ENCODE peak calls at places on chromosomes 5 and 9, in seven cellular contexts. B is sigmoid colon; H is stimulated activated CD8-positive, alpha-beta memory T cell treated with anti-CD3 and anti-CD28 coated beads, Interleukin-4, amount 100 ng/mL, for 4 hours; L is left lung; G is effector memory CD8-positive, alpha-beta T cell; M is RWPE2; C is NCI-H748 treated with DMSO at 0.1 percent for 48 hours. R is an unnamed sample.

GRCh38 chr5:33309780-33310345 is 130.9 kb upstream of the TARS1 start:
- DNase-seq in L (no peak), M (no peak), H (no peak), G (no peak), B (no peak), C (no peak), R (no peak)

GRCh38 chr5:78638423-78638822 is 10.1 kb downstream of the LHFPL2 start:
- DNase-seq in C (peak; percentile 75), M (peak; percentile 96), L (peak; percentile 54), H (no peak), B (peak; percentile 77), G (no peak), R (no peak)

GRCh38 chr9:91060520-91061343 is 259.1 kb downstream of the SYK start:
- DNase-seq in H (no peak), G (no peak), C (peak; percentile 76), B (peak; percentile 79), L (no peak), M (no peak), R (no peak)

GRCh38 chr9:124469011-124469832 is 19.0 kb downstream of the ADGRD2 start:
- DNase-seq in C (no peak), B (no peak), G (no peak), H (no peak), L (no peak), M (no peak), R (no peak)

GRCh38 chr9:38708759-38709158 is 11.2 kb downstream of the FAM240B start:
- DNase-seq in G (no peak), M (no peak), B (no peak), C (no peak), H (no peak), L (no peak), R (no peak)

GRCh38 chr5:157994271-157994691 is 135.3 kb upstream of the CLINT1 start:
- DNase-seq in C (no peak), H (no peak), B (no peak), G (peak; percentile 48), M (no peak), L (no peak), R (no peak)

GRCh38 chr9:33132249-33132772 is 34.8 kb downstream of the B4GALT1 start:
- DNase-seq in G (no peak), L (peak; percentile 47), M (no peak), C (no peak), H (no peak), B (peak; percentile 65), R (no peak)

GRCh38 chr9:33229359-33230120 is 10.4 kb upstream of the SPINK4 start:
- DNase-seq in M (peak; percentile 99), B (no peak), G (no peak), L (peak; percentile 89), H (no peak), C (peak; percentile 34), R (no peak)

GRCh38 chr5:110414360-110414759 is 312.1 kb downstream of the TMEM232 start:
- DNase-seq in M (no peak), H (no peak), C (no peak), L (no peak), G (no peak), B (no peak), R (no peak)

GRCh38 chr5:98483301-98483700 is 290.2 kb upstream of the RGMB start:
- DNase-seq in G (no peak), M (no peak), L (no peak), C (no peak), H (no peak), B (no peak), R (no peak)

GRCh38 chr9:97853844-97854695 is 1.0 kb downstream of the FOXE1 start:
- DNase-seq in B (no peak), H (peak; percentile 8), C (peak; percentile 43), L (no peak), M (no peak), G (peak; percentile 37), R (no peak)

GRCh38 chr5:160278356-160278755 is 34.0 kb downstream of the CCNJL start:
- DNase-seq in H (no peak), C (no peak), B (no peak), M (no peak), G (no peak), L (no peak), R (no peak)

GRCh38 chr9:91776409-91777365 is 173.3 kb downstream of the ROR2 start:
- DNase-seq in B (peak; percentile 27), L (no peak), G (no peak), H (no peak), C (no peak), M (no peak), R (no peak)

GRCh38 chr5:107724642-107725041 is 53.9 kb upstream of the EFNA5 start:
- DNase-seq in L (no peak), B (no peak), G (no peak), H (no peak), C (no peak), M (no peak), R (no peak)

GRCh38 chr5:150144211-150144801 is 11.3 kb downstream of the PDGFRB start:
- DNase-seq in G (no peak), M (peak; percentile 43), C (no peak), H (no peak), B (peak; percentile 82), L (no peak), R (no peak)

GRCh38 chr5:142387022-142387682 is 62.3 kb upstream of the SPRY4 start:
- DNase-seq in B (no peak), L (no peak), M (no peak), C (no peak), G (no peak), H (no peak), R (no peak)

GRCh38 chr9:132849168-132849831 is 28.8 kb downstream of the AK8 start:
- DNase-seq in G (no peak), L (no peak), H (no peak), B (peak; percentile 93), C (no peak), M (no peak), R (no peak)

GRCh38 chr5:5288236-5288635 is 134.2 kb upstream of the ICE1 start:
- DNase-seq in G (no peak), B (no peak), H (no peak), M (no peak), L (no peak), C (no peak), R (no peak)

GRCh38 chr5:35166043-35166442 is 64.2 kb downstream of the PRLR start:
- DNase-seq in L (no peak), B (no peak), H (no peak), C (no peak), G (no peak), M (no peak), R (no peak)

GRCh38 chr9:21696411-21696865 is 106.0 kb upstream of the MTAP start:
- DNase-seq in M (no peak), C (no peak), B (no peak), L (no peak), G (no peak), H (no peak), R (no peak)

GRCh38 chr5:168676499-168676898 is 97.3 kb upstream of the PANK3 start:
- DNase-seq in C (no peak), H (no peak), M (no peak), L (no peak), G (no peak), B (no peak), R (no peak)

GRCh38 chr5:147403659-147404640 is 105.9 kb downstream of the DPYSL3 start:
- DNase-seq in L (peak; percentile 68), M (no peak), H (no peak), C (no peak), B (peak; percentile 93), G (no peak), R (no peak)

GRCh38 chr9:33158555-33159057 is 8.5 kb downstream of the B4GALT1 start:
- DNase-seq in C (no peak), H (no peak), L (no peak), G (no peak), M (no peak), B (no peak), R (no peak)

GRCh38 chr5:115428676-115429075 is 115.9 kb downstream of the FEM1C start:
- DNase-seq in H (no peak), B (no peak), M (no peak), L (no peak), G (no peak), C (no peak), R (no peak)

GRCh38 chr9:27421567-27421966 is 102.5 kb upstream of the IFNK start:
- DNase-seq in B (no peak), G (no peak), L (no peak), M (no peak), H (no peak), C (no peak), R (no peak)

GRCh38 chr5:36928947-36929346 is 52.4 kb downstream of the NIPBL start:
- DNase-seq in G (no peak), B (no peak), L (no peak), H (no peak), C (no peak), M (no peak), R (no peak)

GRCh38 chr9:98360176-98360708 is 104.8 kb upstream of the TBC1D2 start:
- DNase-seq in B (no peak), H (no peak), L (no peak), C (no peak), G (no peak), M (no peak), R (no peak)

GRCh38 chr9:137241490-137242328 is 622 bp downstream of the TUBB4B start:
- DNase-seq in H (peak; percentile 66), G (peak; percentile 41), L (peak; percentile 61), B (peak; percentile 86), M (no peak), C (no peak), R (no peak)

GRCh38 chr9:4538107-4538506 is 47.8 kb downstream of the SLC1A1 start:
- DNase-seq in G (no peak), B (no peak), M (no peak), H (no peak), L (no peak), C (no peak), R (no peak)

GRCh38 chr5:98999631-99000030 is 70.8 kb upstream of the CHD1 start:
- DNase-seq in G (no peak), L (no peak), C (no peak), B (no peak), H (no peak), M (no peak), R (no peak)

GRCh38 chr5:147482426-147483196 is 27.3 kb downstream of the DPYSL3 start:
- DNase-seq in B (no peak), L (no peak), C (peak; percentile 48), G (no peak), M (no peak), H (no peak), R (no peak)

GRCh38 chr9:83775932-83776331 is 41.6 kb downstream of the GKAP1 start:
- DNase-seq in G (no peak), B (no peak), M (no peak), H (no peak), L (no peak), C (no peak), R (no peak)

GRCh38 chr5:77360381-77360780 is 131.7 kb downstream of the WDR41 start:
- DNase-seq in H (no peak), M (no peak), C (no peak), B (no peak), G (no peak), L (no peak), R (no peak)

GRCh38 chr5:60184599-60184998 is 291.1 kb upstream of the PDE4D start:
- DNase-seq in H (no peak), M (no peak), B (no peak), C (no peak), G (no peak), L (no peak), R (no peak)

GRCh38 chr5:158054073-158054387 is 195.1 kb upstream of the CLINT1 start:
- DNase-seq in L (no peak), H (no peak), M (no peak), B (no peak), G (no peak), C (no peak), R (no peak)

GRCh38 chr5:33685873-33686550 is 205.8 kb downstream of the ADAMTS12 start:
- DNase-seq in B (no peak), H (no peak), G (no peak), L (no peak), M (no peak), C (no peak), R (no peak)

R was measured in SK-N-MC.